ENCODE peak calls at places on chromosomes 12 and 14, in five cellular contexts. N, V, L, D and U are unnamed samples.
A peak's percentile ranks its signal among the peaks of the same experiment; 100 is the strongest.

GRCh38 chr14:64400829-64401459 is 12.8 kb downstream of the MTHFD1 start:
- DNase-seq in N (no peak), V (no peak), L (no peak), D (no peak), U (no peak)

GRCh38 chr14:51487848-51488247 is 163.9 kb upstream of the FRMD6 start:
- DNase-seq in N (no peak), V (no peak), L (no peak), D (no peak), U (no peak)

GRCh38 chr14:23436327-23437141 is 1.1 kb upstream of the MYH7 start:
- DNase-seq in N (no peak), V (peak; percentile 59), L (no peak), D (no peak), U (no peak)

GRCh38 chr14:69328765-69329164 is 68.8 kb downstream of the GALNT16 start:
- DNase-seq in N (no peak), V (no peak), L (no peak), D (no peak), U (no peak)

GRCh38 chr14:76439237-76439775 is 63.4 kb downstream of the ESRRB start:
- DNase-seq in N (no peak), V (no peak), L (no peak), D (no peak), U (no peak)

GRCh38 chr12:96902076-96902475 is 5.0 kb upstream of the NEDD1 start:
- DNase-seq in N (no peak), V (no peak), L (no peak), D (no peak), U (no peak)

GRCh38 chr12:26728205-26729050 is 104.6 kb downstream of the ITPR2 start:
- DNase-seq in N (no peak), V (no peak), L (no peak), D (no peak), U (no peak)

GRCh38 chr14:51094282-51094821 is 553 bp downstream of the TRIM9 start:
- DNase-seq in N (no peak), V (no peak), L (no peak), D (peak; percentile 22), U (no peak)

GRCh38 chr12:51752490-51752889 is 96.0 kb downstream of the FIGNL2 start:
- DNase-seq in N (peak; percentile 93), V (peak; percentile 26), L (peak; percentile 30), D (peak; percentile 56), U (no peak)

GRCh38 chr12:79883216-79883615 is 51.7 kb downstream of the PPP1R12A start:
- DNase-seq in N (no peak), V (no peak), L (no peak), D (no peak), U (no peak)

GRCh38 chr14:68842298-68842697 is 49.4 kb upstream of the ZFP36L1 start:
- DNase-seq in N (no peak), V (no peak), L (no peak), D (no peak), U (no peak)

GRCh38 chr14:65631040-65631439 is 218.5 kb downstream of the FUT8 start:
- DNase-seq in N (no peak), V (no peak), L (no peak), D (no peak), U (no peak)

GRCh38 chr12:89384750-89385273 is 32.5 kb upstream of the DUSP6 start:
- DNase-seq in N (no peak), V (no peak), L (no peak), D (no peak), U (no peak)

GRCh38 chr12:89385965-89386537 is 33.8 kb upstream of the DUSP6 start:
- DNase-seq in N (no peak), V (no peak), L (no peak), D (no peak), U (no peak)

GRCh38 chr12:89382366-89382765 is 30.1 kb upstream of the DUSP6 start:
- DNase-seq in N (no peak), V (no peak), L (no peak), D (no peak), U (no peak)

GRCh38 chr12:89383235-89384049 is 31.1 kb upstream of the DUSP6 start:
- DNase-seq in N (peak; percentile 40), V (no peak), L (no peak), D (no peak), U (no peak)

GRCh38 chr12:89384050-89384749 is 31.9 kb upstream of the DUSP6 start:
- DNase-seq in N (peak; percentile 55), V (no peak), L (peak; percentile 62), D (peak; percentile 59), U (peak; percentile 71)
- TF ChIP-seq POLR2AphosphoS5 in N (no peak), V (no peak), L (no peak), D (no peak), U (peak; percentile 9)

DNA sequence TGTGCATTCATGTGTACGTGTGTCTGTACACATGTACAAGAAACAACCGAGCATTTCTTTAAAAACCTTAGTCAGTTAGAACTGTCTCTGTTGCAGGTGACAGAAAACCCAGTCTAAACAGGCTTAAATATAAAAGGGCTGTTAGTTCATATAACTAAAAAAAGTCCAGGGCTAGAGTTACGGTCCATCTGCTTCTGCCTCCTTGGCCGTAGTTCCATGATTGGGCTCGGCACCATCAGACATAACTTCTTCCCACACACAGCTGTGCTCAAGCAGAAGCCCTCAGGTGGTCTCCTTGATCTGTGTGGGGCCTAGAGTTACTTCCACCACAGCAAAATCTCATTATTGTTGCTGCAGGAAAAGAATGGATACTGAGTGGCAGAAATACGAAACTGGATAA is 34.6 kb downstream of the CKB start:
- DNase-seq in N (no peak), V (no peak), L (no peak), D (no peak), U (no peak)
- H3K36me3 ChIP-seq in N (peaks cover 18% of the 10 kb centered on the region), V (peaks cover 55% of the 10 kb centered on the region), L (peaks cover 21% of the 10 kb centered on the region), D (peaks cover 81% of the 10 kb centered on the region), U (peaks cover 58% of the 10 kb centered on the region)

GRCh38 chr12:126342866-126343265 is 1277.6 kb downstream of the AACS start:
- DNase-seq in N (no peak), V (no peak), L (no peak), D (no peak), U (no peak)
- TF ChIP-seq POLR2A in N (no peak), V (no peak), L (no peak), D (no peak), U (no peak)

GRCh38 chr12:132084681-132085635 is 59.2 kb downstream of the DDX51 start:
- DNase-seq in N (peak; percentile 68), V (peak; percentile 90), L (peak; percentile 63), D (peak; percentile 82), U (no peak)
- TF ChIP-seq POLR2AphosphoS5 in N (peak; percentile 31), V (peak; percentile 59), L (no peak), D (peak; percentile 45), U (no peak)

DNA sequence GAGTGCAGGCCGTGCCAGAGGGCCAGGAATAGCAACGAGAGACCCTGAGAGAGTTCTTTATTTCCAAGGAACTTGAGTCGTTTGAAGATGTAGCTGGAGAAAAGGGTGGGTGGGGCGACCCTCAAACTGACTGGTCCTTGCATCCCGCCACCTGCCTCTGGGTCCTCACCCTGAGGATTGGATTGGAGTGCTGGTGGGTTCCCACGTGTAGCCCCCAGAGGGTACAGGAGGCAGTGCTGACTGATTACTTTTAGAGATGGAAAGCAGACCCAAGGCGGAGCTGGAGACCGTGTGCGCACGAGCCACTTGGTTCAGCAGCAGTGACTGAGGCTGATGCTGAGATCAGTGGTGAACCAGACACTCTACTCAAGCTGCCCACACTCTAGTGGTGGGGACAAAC is 6.9 kb downstream of the EMG1 start:
- DNase-seq in N (no peak), V (no peak), L (no peak), D (no peak), U (no peak)
- H3K36me3 ChIP-seq in N (peaks cover 20% of the 10 kb centered on the region), V (peaks cover 95% of the 10 kb centered on the region), L (peaks cover 75% of the 10 kb centered on the region), D (peaks cover 89% of the 10 kb centered on the region), U (peaks cover 78% of the 10 kb centered on the region)

GRCh38 chr12:30795660-30796507 is 41.1 kb upstream of the CAPRIN2 start:
- DNase-seq in N (peak; percentile 80), V (peak; percentile 66), L (peak; percentile 37), D (peak; percentile 52), U (peak; percentile 81)
- TF ChIP-seq POLR2A in N (peak; percentile 83), V (no peak), L (no peak), D (no peak), U (no peak)

DNA sequence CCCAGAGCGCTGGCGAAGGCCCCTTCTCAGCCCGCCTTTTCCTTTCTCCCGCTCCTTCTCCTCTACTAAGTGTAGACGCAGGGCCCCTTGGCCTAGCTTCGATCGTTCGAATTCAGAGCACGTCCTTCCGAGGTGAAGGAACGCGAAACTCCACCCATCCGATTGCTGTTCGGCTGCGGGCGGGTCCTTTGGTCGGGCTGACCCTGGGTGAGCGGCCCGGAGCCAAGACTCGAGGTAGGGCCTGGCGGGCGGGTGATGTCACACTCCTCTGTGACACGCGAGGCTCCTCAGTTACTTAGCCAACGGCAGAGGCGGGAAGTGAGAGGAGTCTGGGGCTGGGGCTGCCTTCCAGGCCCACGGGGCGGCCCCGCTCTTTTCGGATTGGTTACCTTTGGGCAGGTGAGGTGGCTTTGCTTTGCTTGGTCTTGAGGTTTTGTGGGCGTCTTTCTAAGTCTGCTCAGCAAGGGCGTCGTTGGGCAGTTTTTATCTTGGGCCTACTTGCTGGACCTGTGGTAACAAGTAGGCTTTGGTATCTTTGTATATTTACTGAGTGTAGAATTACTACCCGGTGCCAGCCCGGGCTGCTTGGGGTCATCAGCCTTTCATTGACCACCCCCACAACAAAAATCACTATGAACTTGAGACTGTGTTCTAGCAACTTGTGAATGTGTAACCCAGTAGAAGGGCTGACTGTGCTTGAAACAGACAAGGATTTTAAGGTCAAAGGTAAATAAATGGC is 694 bp downstream of the TMBIM6 start:
- DNase-seq in N (peak; percentile 84), V (peak; percentile 75), L (peak; percentile 93), D (peak; percentile 97), U (peak; percentile 96)
- TF ChIP-seq POLR2AphosphoS5 in N (no peak), V (peak; percentile 45), L (peak; percentile 62), D (peak; percentile 82), U (no peak)